ENCODE peak calls at places on chromosome 17, in ten cellular contexts. One of them, this sample, is unnamed.

GRCh38 chr17:8913091-8913490 is 45.6 kb upstream of the PIK3R6 start:
- DNase-seq in foreskin fibroblast: no peak
- DNase-seq in NT2/D1: no peak
- DNase-seq in left lung: no peak
- DNase-seq in GM12864: no peak
- DNase-seq in body of pancreas: no peak
- DNase-seq in lower lobe of right lung: no peak
- DNase-seq in bronchial epithelial cell: no peak
- DNase-seq in tibial nerve: no peak
- DNase-seq in fibroblast of lung: no peak
- DNase-seq in this sample: no peak

GRCh38 chr17:81285894-81286293 is 9.2 kb downstream of the SLC38A10 start:
- DNase-seq in bronchial epithelial cell: no peak
- DNase-seq in foreskin fibroblast: no peak
- DNase-seq in left lung: no peak
- DNase-seq in NT2/D1: no peak
- DNase-seq in lower lobe of right lung: no peak
- DNase-seq in fibroblast of lung: no peak
- DNase-seq in body of pancreas: no peak
- DNase-seq in GM12864: no peak
- DNase-seq in tibial nerve: no peak
- DNase-seq in this sample: no peak

GRCh38 chr17:49132699-49133364 is at the start of gene B4GALNT2:
- DNase-seq in left lung: no peak
- DNase-seq in foreskin fibroblast: no peak
- DNase-seq in fibroblast of lung: peak; percentile 7
- DNase-seq in bronchial epithelial cell: no peak
- DNase-seq in NT2/D1: no peak
- DNase-seq in GM12864: no peak
- DNase-seq in body of pancreas: peak; percentile 14
- DNase-seq in lower lobe of right lung: peak; percentile 58
- DNase-seq in tibial nerve: no peak
- DNase-seq in this sample: no peak

GRCh38 chr17:302300-302698 is 50.3 kb downstream of the RPH3AL start:
- DNase-seq in lower lobe of right lung: peak; percentile 42
- DNase-seq in fibroblast of lung: no peak
- DNase-seq in left lung: no peak
- DNase-seq in body of pancreas: no peak
- DNase-seq in NT2/D1: no peak
- DNase-seq in tibial nerve: no peak
- DNase-seq in foreskin fibroblast: no peak
- DNase-seq in bronchial epithelial cell: no peak
- DNase-seq in GM12864: no peak
- DNase-seq in this sample: no peak

GRCh38 chr17:34519286-34519685 is 60.1 kb upstream of the TMEM132E start:
- DNase-seq in left lung: no peak
- DNase-seq in tibial nerve: no peak
- DNase-seq in bronchial epithelial cell: no peak
- DNase-seq in lower lobe of right lung: no peak
- DNase-seq in body of pancreas: no peak
- DNase-seq in NT2/D1: peak; percentile 22
- DNase-seq in GM12864: no peak
- DNase-seq in foreskin fibroblast: no peak
- DNase-seq in fibroblast of lung: no peak
- DNase-seq in this sample: no peak

GRCh38 chr17:50916026-50916707 is 50.0 kb upstream of the TOB1 start:
- DNase-seq in fibroblast of lung: no peak
- DNase-seq in lower lobe of right lung: no peak
- DNase-seq in foreskin fibroblast: no peak
- DNase-seq in left lung: no peak
- DNase-seq in tibial nerve: no peak
- DNase-seq in body of pancreas: no peak
- DNase-seq in NT2/D1: no peak
- DNase-seq in GM12864: no peak
- DNase-seq in bronchial epithelial cell: no peak
- DNase-seq in this sample: no peak

GRCh38 chr17:29096094-29096493 is 53.2 kb downstream of the PIPOX start:
- DNase-seq in GM12864: no peak
- DNase-seq in NT2/D1: no peak
- DNase-seq in lower lobe of right lung: no peak
- DNase-seq in left lung: no peak
- DNase-seq in body of pancreas: no peak
- DNase-seq in foreskin fibroblast: no peak
- DNase-seq in fibroblast of lung: no peak
- DNase-seq in tibial nerve: no peak
- DNase-seq in bronchial epithelial cell: no peak
- DNase-seq in this sample: no peak

GRCh38 chr17:6393368-6393952 is 41.5 kb downstream of the AIPL1 start:
- DNase-seq in NT2/D1: no peak
- DNase-seq in fibroblast of lung: no peak
- DNase-seq in left lung: no peak
- DNase-seq in GM12864: no peak
- DNase-seq in bronchial epithelial cell: no peak
- DNase-seq in body of pancreas: no peak
- DNase-seq in tibial nerve: no peak
- DNase-seq in lower lobe of right lung: no peak
- DNase-seq in foreskin fibroblast: no peak
- DNase-seq in this sample: no peak

GRCh38 chr17:9403207-9403606 is 172.4 kb downstream of the STX8 start:
- DNase-seq in GM12864: no peak
- DNase-seq in bronchial epithelial cell: no peak
- DNase-seq in body of pancreas: no peak
- DNase-seq in foreskin fibroblast: no peak
- DNase-seq in tibial nerve: no peak
- DNase-seq in NT2/D1: no peak
- DNase-seq in fibroblast of lung: no peak
- DNase-seq in lower lobe of right lung: no peak
- DNase-seq in left lung: no peak
- DNase-seq in this sample: no peak

GRCh38 chr17:550041-550398 is 164.6 kb downstream of the VPS53 start:
- DNase-seq in lower lobe of right lung: no peak
- DNase-seq in fibroblast of lung: peak; percentile 82
- DNase-seq in GM12864: no peak
- DNase-seq in tibial nerve: no peak
- DNase-seq in bronchial epithelial cell: peak; percentile 65
- DNase-seq in left lung: no peak
- DNase-seq in NT2/D1: no peak
- DNase-seq in foreskin fibroblast: no peak
- DNase-seq in body of pancreas: no peak
- DNase-seq in this sample: no peak

GRCh38 chr17:17606416-17607000 is 15.0 kb upstream of the PEMT start:
- DNase-seq in left lung: no peak
- DNase-seq in body of pancreas: no peak
- DNase-seq in GM12864: no peak
- DNase-seq in fibroblast of lung: no peak
- DNase-seq in tibial nerve: no peak
- DNase-seq in lower lobe of right lung: no peak
- DNase-seq in NT2/D1: no peak
- DNase-seq in bronchial epithelial cell: no peak
- DNase-seq in foreskin fibroblast: no peak
- DNase-seq in this sample: no peak

GRCh38 chr17:21353326-21354010 is 22.7 kb upstream of the KCNJ12 start:
- DNase-seq in bronchial epithelial cell: no peak
- DNase-seq in NT2/D1: no peak
- DNase-seq in left lung: no peak
- DNase-seq in lower lobe of right lung: peak; percentile 14
- DNase-seq in body of pancreas: no peak
- DNase-seq in GM12864: no peak
- DNase-seq in fibroblast of lung: no peak
- DNase-seq in tibial nerve: peak; percentile 36
- DNase-seq in foreskin fibroblast: no peak
- DNase-seq in this sample: no peak

DNA sequence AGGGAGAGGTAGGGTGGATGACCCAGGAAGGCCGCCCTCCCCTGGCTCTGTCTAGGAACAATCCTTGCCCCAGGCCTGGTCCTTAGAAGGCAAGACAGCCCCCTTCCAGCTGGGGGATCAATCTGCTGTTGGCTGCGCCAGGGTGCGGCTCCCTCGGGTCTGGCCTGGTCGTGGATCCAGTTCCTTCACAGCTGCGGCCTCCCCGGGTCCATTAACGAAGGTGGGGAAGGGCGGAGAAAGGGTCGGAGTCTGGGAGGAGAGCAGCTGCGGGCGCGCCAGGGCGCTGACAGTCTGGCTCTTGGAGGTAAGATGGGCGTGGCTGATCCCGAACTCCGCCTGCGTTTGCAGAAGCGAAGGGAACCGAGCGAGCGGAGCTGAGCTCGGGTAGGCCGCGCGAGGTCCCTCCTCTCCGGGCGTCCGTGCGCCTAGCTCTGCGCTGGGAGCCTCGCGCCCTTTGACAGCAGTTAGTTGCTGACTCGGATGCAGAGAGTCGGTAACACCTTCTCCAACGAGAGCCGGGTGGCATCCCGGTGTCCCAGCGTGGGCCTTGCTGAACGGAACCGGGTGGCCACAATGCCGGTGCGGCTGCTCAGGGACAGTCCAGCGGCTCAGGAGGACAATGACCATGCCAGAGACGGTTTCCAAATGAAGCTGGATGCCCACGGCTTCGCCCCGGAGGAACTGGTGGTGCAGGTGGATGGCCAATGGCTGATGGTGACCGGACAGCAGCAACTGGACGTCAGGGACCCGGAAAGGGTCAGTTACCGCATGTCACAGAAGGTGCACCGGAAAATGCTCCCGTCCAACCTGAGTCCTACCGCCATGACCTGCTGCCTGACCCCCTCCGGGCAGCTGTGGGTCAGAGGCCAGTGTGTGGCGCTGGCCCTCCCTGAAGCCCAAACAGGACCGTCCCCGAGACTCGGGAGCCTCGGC is at the start of gene HSPB9:
- DNase-seq in fibroblast of lung: no peak
- DNase-seq in foreskin fibroblast: no peak
- DNase-seq in NT2/D1: no peak
- DNase-seq in left lung: peak; percentile 75
- DNase-seq in lower lobe of right lung: peak; percentile 82
- DNase-seq in body of pancreas: peak; percentile 91
- DNase-seq in GM12864: no peak
- DNase-seq in bronchial epithelial cell: peak; percentile 58
- DNase-seq in tibial nerve: no peak
- DNase-seq in this sample: no peak
- H3K4me3 ChIP-seq in fibroblast of lung: no peak within 1 kb of the TSS
- H3K4me3 ChIP-seq in foreskin fibroblast: no peak within 1 kb of the TSS
- H3K4me3 ChIP-seq in NT2/D1: no peak within 1 kb of the TSS
- H3K4me3 ChIP-seq in left lung: no peak within 1 kb of the TSS
- H3K4me3 ChIP-seq in lower lobe of right lung: peak within 1 kb of the TSS; percentile 38
- H3K4me3 ChIP-seq in body of pancreas: no peak within 1 kb of the TSS
- H3K4me3 ChIP-seq in GM12864: no peak within 1 kb of the TSS
- H3K4me3 ChIP-seq in bronchial epithelial cell: no peak within 1 kb of the TSS
- H3K4me3 ChIP-seq in tibial nerve: peak within 1 kb of the TSS; percentile 18
- H3K4me3 ChIP-seq in this sample: no peak within 1 kb of the TSS

GRCh38 chr17:79814966-79815835 is 18.3 kb upstream of the CBX8 start:
- DNase-seq in GM12864: no peak
- DNase-seq in lower lobe of right lung: peak; percentile 83
- DNase-seq in left lung: peak; percentile 71
- DNase-seq in NT2/D1: no peak
- DNase-seq in tibial nerve: no peak
- DNase-seq in foreskin fibroblast: no peak
- DNase-seq in fibroblast of lung: no peak
- DNase-seq in body of pancreas: peak; percentile 82
- DNase-seq in bronchial epithelial cell: no peak
- DNase-seq in this sample: no peak
- H3K4me3 ChIP-seq in GM12864: no peak overlapping the region
- H3K4me3 ChIP-seq in lower lobe of right lung: peak overlapping the region; percentile 39
- H3K4me3 ChIP-seq in left lung: peak overlapping the region; percentile 10
- H3K4me3 ChIP-seq in NT2/D1: peak overlapping the region; percentile 37
- H3K4me3 ChIP-seq in tibial nerve: peak overlapping the region; percentile 37
- H3K4me3 ChIP-seq in foreskin fibroblast: no peak overlapping the region
- H3K4me3 ChIP-seq in fibroblast of lung: no peak overlapping the region
- H3K4me3 ChIP-seq in body of pancreas: no peak overlapping the region
- H3K4me3 ChIP-seq in bronchial epithelial cell: peak overlapping the region; percentile 30
- H3K4me3 ChIP-seq in this sample: peak overlapping the region; percentile 3

DNA sequence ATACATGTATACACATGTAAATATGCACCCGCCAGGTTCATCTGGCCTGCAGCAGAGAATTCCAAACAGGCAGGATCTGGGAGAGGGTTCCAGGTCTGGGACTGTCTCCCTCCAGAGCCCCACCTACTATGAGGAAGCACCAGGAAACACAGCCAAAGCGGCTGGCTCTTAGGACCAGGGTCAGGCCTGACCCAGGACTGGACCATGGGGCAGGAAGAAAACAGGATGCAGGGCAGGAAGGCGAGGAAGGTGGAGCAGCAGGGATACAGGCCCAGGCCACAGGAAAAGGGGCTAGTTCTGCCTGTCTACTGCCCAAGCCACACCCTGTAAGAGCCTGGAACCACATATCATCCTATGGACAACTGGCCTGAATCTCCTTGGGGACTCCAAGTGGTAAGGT is 2.2 kb downstream of the HID1 start:
- DNase-seq in body of pancreas: no peak
- DNase-seq in GM12864: no peak
- DNase-seq in lower lobe of right lung: no peak
- DNase-seq in fibroblast of lung: no peak
- DNase-seq in tibial nerve: no peak
- DNase-seq in left lung: no peak
- DNase-seq in NT2/D1: no peak
- DNase-seq in foreskin fibroblast: no peak
- DNase-seq in bronchial epithelial cell: no peak
- DNase-seq in this sample: no peak
- H3K4me3 ChIP-seq in body of pancreas: no peak overlapping the region
- H3K4me3 ChIP-seq in GM12864: no peak overlapping the region
- H3K4me3 ChIP-seq in lower lobe of right lung: peak overlapping the region; percentile 74
- H3K4me3 ChIP-seq in fibroblast of lung: no peak overlapping the region
- H3K4me3 ChIP-seq in tibial nerve: peak overlapping the region; percentile 55
- H3K4me3 ChIP-seq in left lung: no peak overlapping the region
- H3K4me3 ChIP-seq in NT2/D1: no peak overlapping the region
- H3K4me3 ChIP-seq in foreskin fibroblast: no peak overlapping the region
- H3K4me3 ChIP-seq in bronchial epithelial cell: no peak overlapping the region
- H3K4me3 ChIP-seq in this sample: no peak overlapping the region

DNA sequence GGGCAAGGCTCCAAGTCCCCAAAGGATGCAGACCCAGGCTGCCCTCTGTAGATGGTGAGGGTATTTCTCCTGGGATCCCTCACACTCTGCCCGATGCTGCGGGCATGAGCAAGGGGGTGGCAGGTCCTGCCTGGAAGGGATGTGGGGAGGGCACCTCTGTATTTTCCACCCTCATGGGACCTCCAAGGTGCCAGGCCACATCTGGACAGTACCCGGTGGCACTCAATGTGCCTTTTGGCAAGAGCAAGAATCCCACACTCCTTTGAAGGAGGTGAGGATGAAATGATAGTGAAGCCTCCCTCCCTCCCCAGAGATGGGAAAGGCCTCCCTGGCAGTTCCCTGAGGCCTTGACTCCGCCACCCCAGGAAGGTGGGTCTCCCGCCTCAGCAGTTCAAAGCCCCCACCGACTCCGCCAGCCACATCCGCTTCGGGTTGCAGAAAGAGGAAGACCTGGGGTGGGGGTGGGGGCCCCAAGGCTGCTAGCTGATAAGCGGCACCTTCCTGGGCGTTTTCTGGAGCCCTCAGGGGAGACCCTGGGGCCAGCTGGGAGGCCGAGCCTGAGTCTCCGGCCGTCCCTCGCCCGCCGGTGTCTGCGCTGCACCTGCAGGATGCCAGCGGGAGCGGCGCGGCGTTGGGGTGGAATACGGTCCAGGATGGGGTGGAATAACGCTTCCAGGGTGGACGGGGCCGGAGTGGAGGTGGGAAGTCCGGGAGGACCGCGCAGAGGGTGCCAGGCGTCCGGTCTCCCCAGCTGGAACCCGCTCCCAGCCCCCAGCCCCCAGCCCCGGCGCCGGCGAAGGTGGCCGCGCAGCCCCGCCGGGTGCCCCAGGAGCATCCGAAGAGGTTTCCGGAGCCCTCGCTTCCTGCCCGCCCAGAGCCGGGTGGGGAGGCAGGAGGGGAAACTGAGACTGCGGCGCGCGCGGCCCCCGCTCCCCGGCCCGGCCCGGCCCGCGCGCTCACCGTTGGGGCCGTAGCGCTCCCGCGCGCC is 729 bp downstream of the ATP2A3 start:
- DNase-seq in left lung: peak; percentile 63
- DNase-seq in GM12864: no peak
- DNase-seq in bronchial epithelial cell: no peak
- DNase-seq in lower lobe of right lung: peak; percentile 67
- DNase-seq in tibial nerve: no peak
- DNase-seq in NT2/D1: no peak
- DNase-seq in foreskin fibroblast: no peak
- DNase-seq in body of pancreas: peak; percentile 41
- DNase-seq in fibroblast of lung: no peak
- DNase-seq in this sample: no peak
- H3K4me3 ChIP-seq in left lung: no peak overlapping the region
- H3K4me3 ChIP-seq in GM12864: peak overlapping the region; percentile 71
- H3K4me3 ChIP-seq in bronchial epithelial cell: no peak overlapping the region
- H3K4me3 ChIP-seq in lower lobe of right lung: peak overlapping the region; percentile 69
- H3K4me3 ChIP-seq in tibial nerve: peak overlapping the region; percentile 52
- H3K4me3 ChIP-seq in NT2/D1: peak overlapping the region; percentile 41
- H3K4me3 ChIP-seq in foreskin fibroblast: no peak overlapping the region
- H3K4me3 ChIP-seq in body of pancreas: peak overlapping the region; percentile 25
- H3K4me3 ChIP-seq in fibroblast of lung: no peak overlapping the region
- H3K4me3 ChIP-seq in this sample: peak overlapping the region; percentile 3